ENCODE peak calls at places on chromosomes 2 and 18, in six cellular contexts. I is endothelial cell of umbilical vein, H is H9, X is mammary epithelial cell, F is neuronal stem cell, L is SK-N-SH. E is an unnamed sample.

GRCh38 chr2:124755386-124755785 is 730.3 kb downstream of the CNTNAP5 start:
- DNase-seq in I (no peak), H (no peak), X (no peak), F (no peak), L (no peak), E (no peak)

GRCh38 chr2:150472122-150472899 is 15.2 kb downstream of the RND3 start:
- DNase-seq in I (peak; percentile 46), H (no peak), X (no peak), F (no peak), L (no peak), E (peak; percentile 93)

GRCh38 chr18:40566510-40566844 is 1388.6 kb upstream of the PIK3C3 start:
- DNase-seq in I (no peak), H (no peak), X (no peak), F (no peak), L (no peak), E (no peak)

GRCh38 chr2:39356922-39357639 is 80.0 kb downstream of the MAP4K3 start:
- DNase-seq in I (no peak), H (no peak), X (no peak), F (no peak), L (peak; percentile 14), E (no peak)

GRCh38 chr2:43426305-43427031 is 169.4 kb downstream of the THADA start:
- DNase-seq in I (peak; percentile 97), H (no peak), X (peak; percentile 95), F (no peak), L (peak; percentile 81), E (peak; percentile 98)

GRCh38 chr2:38037325-38037724 is 38.6 kb downstream of the CYP1B1 start:
- DNase-seq in I (no peak), H (no peak), X (peak; percentile 26), F (no peak), L (no peak), E (peak; percentile 62)

GRCh38 chr2:67237288-67237687 is 159.8 kb upstream of the ETAA1 start:
- DNase-seq in I (no peak), H (no peak), X (no peak), F (no peak), L (no peak), E (no peak)

GRCh38 chr2:134367915-134368911 is 114.3 kb downstream of the MGAT5 start:
- DNase-seq in I (peak; percentile 14), H (no peak), X (no peak), F (no peak), L (no peak), E (no peak)

GRCh38 chr18:58993260-58993659 is 128.6 kb downstream of the ZNF532 start:
- DNase-seq in I (peak; percentile 92), H (no peak), X (peak; percentile 77), F (no peak), L (no peak), E (peak; percentile 93)

GRCh38 chr2:36800381-36800780 is 103.9 kb downstream of the VIT start:
- DNase-seq in I (no peak), H (no peak), X (no peak), F (no peak), L (no peak), E (no peak)

GRCh38 chr2:197184959-197185586 is 125.5 kb downstream of the ANKRD44 start:
- DNase-seq in I (no peak), H (no peak), X (peak; percentile 32), F (peak; percentile 30), L (no peak), E (no peak)

GRCh38 chr2:219079417-219079816 is 18.7 kb upstream of the IHH start:
- DNase-seq in I (no peak), H (no peak), X (peak; percentile 61), F (no peak), L (no peak), E (peak; percentile 66)

GRCh38 chr2:207505728-207506127 is 24.0 kb upstream of the CREB1 start:
- DNase-seq in I (peak; percentile 29), H (no peak), X (peak; percentile 94), F (no peak), L (no peak), E (peak; percentile 90)

GRCh38 chr2:143128681-143129580 is at the start of gene ARHGAP15:
- DNase-seq in I (no peak), H (no peak), X (no peak), F (no peak), L (no peak), E (no peak)

GRCh38 chr2:233942731-233943130 is 25.6 kb downstream of the TRPM8 start:
- DNase-seq in I (no peak), H (no peak), X (no peak), F (no peak), L (no peak), E (no peak)

GRCh38 chr18:41767960-41768359 is 187.1 kb upstream of the PIK3C3 start:
- DNase-seq in I (no peak), H (no peak), X (peak; percentile 52), F (no peak), L (peak; percentile 16), E (peak; percentile 51)

GRCh38 chr2:135473567-135473966 is 57.5 kb downstream of the ZRANB3 start:
- DNase-seq in I (peak; percentile 42), H (no peak), X (peak; percentile 3), F (no peak), L (peak; percentile 37), E (peak; percentile 34)

GRCh38 chr2:178473931-178474330 is 4.5 kb downstream of the FKBP7 start:
- DNase-seq in I (no peak), H (no peak), X (no peak), F (no peak), L (no peak), E (peak; percentile 48)

GRCh38 chr2:74374509-74375205 is 5.5 kb downstream of the DCTN1 start:
- DNase-seq in I (peak; percentile 19), H (peak; percentile 93), X (no peak), F (peak; percentile 78), L (peak; percentile 99), E (peak; percentile 50)

GRCh38 chr2:74373189-74373588 is 6.9 kb downstream of the DCTN1 start:
- DNase-seq in I (no peak), H (peak; percentile 53), X (no peak), F (no peak), L (no peak), E (peak; percentile 49)

GRCh38 chr2:74372674-74373073 is 7.4 kb downstream of the DCTN1 start:
- DNase-seq in I (no peak), H (no peak), X (no peak), F (no peak), L (no peak), E (no peak)

GRCh38 chr2:74375838-74376237 is 4.3 kb downstream of the DCTN1 start:
- DNase-seq in I (no peak), H (no peak), X (no peak), F (no peak), L (no peak), E (no peak)

DNA sequence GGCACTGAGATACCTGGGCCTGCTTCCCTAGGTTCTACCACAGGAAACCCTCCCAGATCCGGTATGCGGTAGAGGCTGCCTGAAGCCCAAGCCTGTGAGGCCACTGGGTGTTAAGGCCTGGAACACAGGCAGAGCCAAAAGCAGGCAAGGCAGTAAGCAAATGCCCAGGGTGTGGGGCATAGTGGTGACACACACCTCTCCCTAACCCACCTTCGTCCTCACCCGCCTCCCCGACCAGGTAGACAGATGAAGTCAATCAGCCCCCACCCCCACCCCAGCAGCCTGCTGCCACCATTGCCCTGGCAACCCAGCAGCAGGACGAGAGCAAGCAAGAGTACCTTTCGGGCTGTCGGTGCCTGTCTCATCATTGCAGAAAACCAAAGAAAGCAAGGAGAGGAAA is 6.1 kb downstream of the DCTN1 start:
- DNase-seq in I (no peak), H (peak; percentile 40), X (no peak), F (no peak), L (peak; percentile 55), E (no peak)
- H3K9ac ChIP-seq in I (no peak overlapping the region), H (no peak overlapping the region), X (no peak overlapping the region), F (peak overlapping the region; percentile 85), L (no peak overlapping the region), E (no peak overlapping the region)

DNA sequence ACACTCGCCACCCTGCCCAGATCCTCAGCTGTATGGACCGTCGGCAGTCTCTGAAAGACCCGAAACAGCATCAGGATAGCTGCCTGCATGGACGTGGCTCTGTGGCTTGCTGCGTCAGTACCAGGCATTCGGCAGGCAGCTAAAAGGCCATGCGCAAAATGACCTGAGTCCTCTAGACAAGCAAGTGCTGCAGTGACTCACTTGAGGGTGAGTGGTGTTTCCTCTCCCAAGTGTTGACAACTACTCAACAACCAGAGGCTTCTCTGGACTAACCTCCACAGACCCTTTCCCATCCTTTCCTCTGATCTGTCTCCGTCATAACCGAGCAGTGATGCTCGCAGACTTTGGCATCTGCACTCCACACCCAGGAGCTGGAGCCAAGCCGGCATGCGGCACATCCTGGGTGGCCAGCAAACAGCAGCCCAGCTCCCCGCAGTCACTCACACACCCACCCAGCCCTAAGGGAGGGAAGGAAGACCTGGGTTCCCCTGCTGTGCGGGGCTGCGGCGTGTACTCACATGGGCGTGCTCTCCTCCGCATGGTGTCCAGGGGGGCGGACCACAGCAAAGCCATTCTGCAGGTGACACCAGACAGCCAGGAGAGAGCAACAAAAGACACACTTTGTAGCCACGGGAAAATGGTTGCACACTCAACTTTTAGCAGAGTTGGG is 239.3 kb downstream of the TWIST2 start:
- DNase-seq in I (no peak), H (no peak), X (no peak), F (no peak), L (no peak), E (peak; percentile 7)
- H3K9ac ChIP-seq in I (no peak overlapping the region), H (no peak overlapping the region), X (no peak overlapping the region), F (peak overlapping the region; percentile 30), L (no peak overlapping the region), E (no peak overlapping the region)

GRCh38 chr2:45275235-45275805 is 266.1 kb upstream of the SIX2 start:
- DNase-seq in I (peak; percentile 70), H (no peak), X (peak; percentile 73), F (no peak), L (no peak), E (peak; percentile 55)
- H3K9ac ChIP-seq in I (peak overlapping the region; percentile 8), H (no peak overlapping the region), X (no peak overlapping the region), F (no peak overlapping the region), L (no peak overlapping the region), E (no peak overlapping the region)

GRCh38 chr2:188975497-188976102 is 1.4 kb downstream of the COL3A1 start:
- DNase-seq in I (no peak), H (peak; percentile 31), X (no peak), F (no peak), L (no peak), E (peak; percentile 92)

GRCh38 chr2:188976545-188977268 is 2.5 kb downstream of the COL3A1 start:
- DNase-seq in I (peak; percentile 65), H (no peak), X (no peak), F (no peak), L (no peak), E (peak; percentile 85)

GRCh38 chr2:188978291-188979081 is 4.3 kb downstream of the COL3A1 start:
- DNase-seq in I (peak; percentile 86), H (peak; percentile 26), X (peak; percentile 12), F (no peak), L (no peak), E (peak; percentile 83)

GRCh38 chr2:188979730-188980123 is 5.6 kb downstream of the COL3A1 start:
- DNase-seq in I (no peak), H (no peak), X (no peak), F (no peak), L (no peak), E (no peak)

DNA sequence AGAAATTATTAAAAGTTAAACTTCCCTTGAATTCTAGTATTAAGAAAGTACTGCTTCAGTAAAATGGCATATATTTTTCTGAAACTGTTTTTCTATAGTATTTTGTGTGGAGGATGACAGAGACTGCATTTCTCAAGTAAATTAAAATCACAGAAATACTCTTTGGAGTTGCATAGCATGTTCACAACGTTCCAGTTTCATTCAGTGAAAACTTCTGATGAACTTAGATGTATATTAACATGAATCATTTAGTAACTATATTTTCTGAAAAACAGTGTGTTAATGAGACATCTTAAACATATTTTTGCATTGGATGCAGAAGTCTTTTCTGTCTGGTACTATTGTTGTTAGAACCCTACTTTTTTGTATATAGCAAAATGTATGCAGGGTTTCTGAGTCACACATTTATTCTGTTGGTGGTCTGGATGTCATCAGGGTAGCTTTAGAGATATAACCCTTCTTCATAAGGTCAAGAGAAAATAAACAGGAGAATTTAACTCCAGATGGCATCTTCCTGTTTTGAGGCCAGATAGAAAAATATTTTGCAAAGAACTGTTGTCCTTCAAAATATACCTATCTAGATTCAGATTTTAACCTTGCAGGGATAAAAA is 5.1 kb downstream of the COL3A1 start:
- DNase-seq in I (no peak), H (no peak), X (no peak), F (no peak), L (no peak), E (no peak)
- H3K9ac ChIP-seq in I (peak overlapping the region; percentile 38), H (no peak overlapping the region), X (no peak overlapping the region), F (no peak overlapping the region), L (peak overlapping the region; percentile 96), E (peak overlapping the region; percentile 90)